ENCODE peak calls at places on chromosome 12, in seven cellular contexts. Y is IMR-90, T is mesenchymal stem cell, D is mesendoderm, K is trophoblast cell, U is H1, C is H9. X is an unnamed sample.

GRCh38 chr12:73065913-73066312 is 793.7 kb downstream of the TRHDE start:
- DNase-seq in T (no peak), K (no peak), U (no peak), Y (no peak), D (no peak), C (no peak), X (no peak)

GRCh38 chr12:25102402-25102801 is 92.6 kb downstream of the DNAI7 start:
- DNase-seq in D (peak), T (no peak), C (no peak), Y (no peak), U (no peak), K (peak), X (no peak)

GRCh38 chr12:122944588-122944987 is 21.7 kb downstream of the ABCB9 start:
- DNase-seq in Y (peak), T (peak), U (no peak), K (no peak), C (no peak), D (no peak), X (no peak)

GRCh38 chr12:47828967-47829482 is 9.3 kb upstream of the HDAC7 start:
- DNase-seq in D (peak), U (no peak), Y (peak), T (peak), C (peak), K (no peak), X (no peak)

GRCh38 chr12:115000038-115000437 is 316.1 kb upstream of the TBX3 start:
- DNase-seq in C (no peak), K (peak), D (peak), T (peak), U (peak), Y (peak), X (no peak)

GRCh38 chr12:48818831-48819590 is 715 bp downstream of the CACNB3 start:
- DNase-seq in C (peak), D (peak), T (peak), K (no peak), Y (no peak), U (no peak), X (no peak)

GRCh38 chr12:107399061-107399460 is 286.5 kb upstream of the PWP1 start:
- DNase-seq in D (no peak), K (peak), T (no peak), U (no peak), Y (peak), C (no peak), X (peak)

GRCh38 chr12:103785243-103786031 is 55.6 kb downstream of the NT5DC3 start:
- DNase-seq in K (peak), C (no peak), U (no peak), T (no peak), Y (no peak), D (no peak), X (no peak)

GRCh38 chr12:26282339-26282945 is 87.1 kb downstream of the SSPN start:
- DNase-seq in D (no peak), Y (no peak), C (no peak), U (no peak), T (no peak), K (no peak), X (no peak)

GRCh38 chr12:50598321-50598862 is 93.6 kb downstream of the DIP2B start:
- DNase-seq in D (no peak), C (no peak), Y (peak), U (no peak), K (peak), T (peak), X (no peak)

GRCh38 chr12:107331912-107332311 is 238.6 kb upstream of the CRY1 start:
- DNase-seq in C (no peak), U (no peak), D (no peak), T (no peak), Y (no peak), K (no peak), X (no peak)

GRCh38 chr12:132279184-132279889 is 50.1 kb downstream of the GALNT9 start:
- DNase-seq in U (no peak), Y (peak), D (peak), K (no peak), C (peak), T (no peak), X (no peak)

GRCh38 chr12:63845726-63846125 is 1.2 kb downstream of the SRGAP1 start:
- DNase-seq in K (peak), C (no peak), D (no peak), U (no peak), T (peak), Y (peak), X (no peak)

GRCh38 chr12:100651694-100652093 is 78.2 kb downstream of the GAS2L3 start:
- DNase-seq in Y (no peak), T (no peak), C (peak), D (peak), K (no peak), U (no peak), X (no peak)

GRCh38 chr12:45613306-45613705 is 116.2 kb upstream of the ARID2 start:
- DNase-seq in C (no peak), U (no peak), K (no peak), T (peak), D (no peak), Y (peak), X (no peak)

GRCh38 chr12:79662046-79662811 is 28.5 kb downstream of the PAWR start:
- DNase-seq in T (peak), Y (peak), U (no peak), D (peak), K (no peak), C (no peak), X (no peak)

DNA sequence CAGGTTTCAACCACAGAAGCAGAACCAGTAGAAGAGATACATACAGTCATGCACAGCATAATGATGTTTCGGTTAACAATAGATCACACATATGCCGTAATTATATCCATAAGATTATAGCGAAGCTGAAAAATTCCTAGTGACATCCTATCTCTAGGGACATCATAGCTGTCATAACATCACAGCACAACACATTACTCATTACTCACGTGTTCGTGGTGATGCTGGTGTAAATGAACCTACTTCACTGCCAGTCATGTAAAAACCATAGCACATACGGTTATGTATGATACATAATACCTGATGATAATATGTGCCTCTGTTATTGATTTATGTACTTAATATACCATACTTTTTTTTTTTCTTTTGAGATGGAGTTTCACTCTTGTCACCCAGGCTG is 44.7 kb downstream of the KLRG1 start:
- DNase-seq in T (no peak), K (peak), D (no peak), Y (no peak), C (no peak), U (no peak), X (no peak)
- H3K4ac ChIP-seq in T (no peak), K (no peak), D (no peak), Y (no peak), C (no peak), U (no peak), X (no peak)

GRCh38 chr12:57852620-57853509 is 6.3 kb upstream of the CTDSP2 start:
- DNase-seq in K (no peak), U (peak), Y (no peak), C (peak), T (peak), D (peak), X (peak)
- H3K4ac ChIP-seq in K (no peak), U (no peak), Y (peak), C (no peak), T (peak), D (peak), X (no peak)

GRCh38 chr12:29609431-29610215 is 112.1 kb upstream of the OVCH1 start:
- DNase-seq in C (no peak), D (peak), K (no peak), T (peak), U (no peak), Y (no peak), X (no peak)

GRCh38 chr12:29610473-29611174 is 113.1 kb upstream of the OVCH1 start:
- DNase-seq in U (no peak), K (no peak), C (no peak), D (peak), Y (no peak), T (no peak), X (no peak)

GRCh38 chr12:29612912-29613311 is 115.4 kb upstream of the OVCH1 start:
- DNase-seq in D (no peak), C (no peak), K (no peak), Y (no peak), T (no peak), U (no peak), X (no peak)

GRCh38 chr12:29611906-29612305 is 114.4 kb upstream of the OVCH1 start:
- DNase-seq in U (no peak), D (peak), T (peak), K (no peak), Y (peak), C (no peak), X (no peak)

DNA sequence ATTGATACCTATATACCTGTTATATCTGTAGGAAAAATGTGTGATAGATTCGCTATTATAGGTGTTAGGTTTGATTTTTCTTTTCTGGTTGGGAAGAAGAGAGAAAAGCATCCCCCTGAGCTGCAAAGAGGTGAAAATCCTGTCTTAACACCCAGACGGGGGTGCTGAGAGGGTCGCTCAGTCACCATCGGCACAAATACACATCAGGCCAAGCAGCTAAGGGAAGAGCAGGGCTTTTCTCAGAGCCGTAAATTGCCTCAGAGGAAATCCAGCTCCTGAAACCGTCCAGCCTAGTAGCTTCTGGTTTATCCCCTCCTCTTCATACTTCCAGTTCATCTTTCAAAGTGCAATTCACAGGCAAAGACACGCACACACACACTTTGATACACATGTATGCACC is 111.1 kb upstream of the OVCH1 start:
- DNase-seq in D (peak), T (no peak), U (no peak), Y (no peak), K (no peak), C (no peak), X (no peak)
- H3K4ac ChIP-seq in D (no peak), T (no peak), U (no peak), Y (no peak), K (no peak), C (no peak), X (no peak)

DNA sequence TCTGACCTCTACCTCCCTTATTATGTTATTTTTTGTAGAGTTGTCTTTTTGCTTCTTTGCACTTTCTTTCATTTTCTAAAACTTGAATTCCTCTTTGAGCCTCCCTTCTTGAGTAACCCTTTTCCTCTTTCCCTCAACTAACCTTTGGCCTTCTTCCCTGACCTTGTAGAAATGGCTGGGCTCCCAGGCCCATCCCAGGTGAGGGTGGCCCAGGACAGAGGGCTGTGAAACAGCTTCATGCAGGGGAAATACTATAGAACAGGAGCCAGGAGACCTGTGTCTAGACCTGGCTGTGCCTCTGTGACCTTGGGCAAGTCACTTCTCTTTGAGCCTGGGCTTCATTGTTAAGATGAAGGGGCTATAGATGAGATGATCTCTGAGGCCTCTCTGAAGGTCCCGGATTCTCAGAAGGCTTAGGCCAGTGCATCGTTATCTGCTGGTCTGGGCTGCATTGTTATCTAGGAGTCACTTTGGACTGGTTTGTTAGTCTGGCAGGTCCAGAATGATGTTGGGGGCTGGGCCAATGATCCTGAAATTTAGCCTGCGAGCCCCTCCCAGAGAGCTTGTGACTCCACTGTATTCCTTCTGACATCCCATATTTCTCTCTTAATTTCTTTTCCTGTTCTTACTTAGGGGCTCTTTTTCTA is 2.2 kb downstream of the ATN1 start:
- DNase-seq in K (no peak), U (no peak), D (peak), Y (no peak), T (no peak), C (no peak), X (no peak)
- H3K4ac ChIP-seq in K (peak), U (no peak), D (no peak), Y (no peak), T (no peak), C (no peak), X (no peak)